ENCODE peak calls at places on chromosomes 1 and 21, in ten cellular contexts. One of them, this sample, is unnamed.

GRCh38 chr21:32415999-32416398 is 3.5 kb downstream of the EVA1C start:
- DNase-seq in prostate gland: no peak
- DNase-seq in tibial nerve: no peak
- DNase-seq in uterus: no peak
- DNase-seq in body of pancreas: no peak
- DNase-seq in IMR-90: no peak
- DNase-seq in sigmoid colon: no peak
- DNase-seq in stomach: no peak
- DNase-seq in A549: no peak
- DNase-seq in HCT116: no peak
- DNase-seq in this sample: no peak

GRCh38 chr1:60668584-60668983 is 413.8 kb upstream of the NFIA start:
- DNase-seq in prostate gland: no peak
- DNase-seq in tibial nerve: no peak
- DNase-seq in uterus: no peak
- DNase-seq in body of pancreas: no peak
- DNase-seq in IMR-90: no peak
- DNase-seq in sigmoid colon: no peak
- DNase-seq in stomach: no peak
- DNase-seq in A549: no peak
- DNase-seq in HCT116: no peak
- DNase-seq in this sample: no peak

GRCh38 chr1:232066521-232066920 is 439.9 kb downstream of the DISC1 start:
- DNase-seq in prostate gland: no peak
- DNase-seq in tibial nerve: no peak
- DNase-seq in uterus: no peak
- DNase-seq in body of pancreas: no peak
- DNase-seq in IMR-90: no peak
- DNase-seq in sigmoid colon: no peak
- DNase-seq in stomach: no peak
- DNase-seq in A549: no peak
- DNase-seq in HCT116: no peak
- DNase-seq in this sample: no peak

GRCh38 chr21:29145837-29146453 is 15.5 kb downstream of the MAP3K7CL start:
- DNase-seq in prostate gland: peak
- DNase-seq in tibial nerve: no peak
- DNase-seq in uterus: no peak
- DNase-seq in body of pancreas: no peak
- DNase-seq in IMR-90: no peak
- DNase-seq in sigmoid colon: no peak
- DNase-seq in stomach: no peak
- DNase-seq in A549: no peak
- DNase-seq in HCT116: no peak
- DNase-seq in this sample: no peak

GRCh38 chr1:30024411-30025195 is 698.8 kb downstream of the MATN1 start:
- DNase-seq in prostate gland: no peak
- DNase-seq in tibial nerve: no peak
- DNase-seq in uterus: no peak
- DNase-seq in body of pancreas: no peak
- DNase-seq in IMR-90: no peak
- DNase-seq in sigmoid colon: no peak
- DNase-seq in stomach: no peak
- DNase-seq in A549: no peak
- DNase-seq in HCT116: no peak
- DNase-seq in this sample: no peak

GRCh38 chr1:201634261-201634660 is 95.3 kb downstream of the NAV1 start:
- DNase-seq in prostate gland: no peak
- DNase-seq in tibial nerve: no peak
- DNase-seq in uterus: no peak
- DNase-seq in body of pancreas: no peak
- DNase-seq in IMR-90: peak
- DNase-seq in sigmoid colon: no peak
- DNase-seq in stomach: no peak
- DNase-seq in A549: no peak
- DNase-seq in HCT116: no peak
- DNase-seq in this sample: no peak

GRCh38 chr1:42957880-42958487 is 684 bp downstream of the SLC2A1 start:
- DNase-seq in prostate gland: peak
- DNase-seq in tibial nerve: no peak
- DNase-seq in uterus: peak
- DNase-seq in body of pancreas: peak
- DNase-seq in IMR-90: peak
- DNase-seq in sigmoid colon: peak
- DNase-seq in stomach: peak
- DNase-seq in A549: peak
- DNase-seq in HCT116: no peak
- DNase-seq in this sample: peak

GRCh38 chr1:28078680-28079626 is 9.5 kb downstream of the EYA3 start:
- DNase-seq in prostate gland: no peak
- DNase-seq in tibial nerve: no peak
- DNase-seq in uterus: no peak
- DNase-seq in body of pancreas: no peak
- DNase-seq in IMR-90: peak
- DNase-seq in sigmoid colon: no peak
- DNase-seq in stomach: no peak
- DNase-seq in A549: no peak
- DNase-seq in HCT116: peak
- DNase-seq in this sample: no peak

GRCh38 chr1:81032973-81033425 is 767.7 kb upstream of the ADGRL2 start:
- DNase-seq in prostate gland: no peak
- DNase-seq in tibial nerve: no peak
- DNase-seq in uterus: no peak
- DNase-seq in body of pancreas: no peak
- DNase-seq in IMR-90: no peak
- DNase-seq in sigmoid colon: no peak
- DNase-seq in stomach: no peak
- DNase-seq in A549: no peak
- DNase-seq in HCT116: no peak
- DNase-seq in this sample: no peak

GRCh38 chr21:33411949-33412430 is 8.8 kb downstream of the IFNGR2 start:
- DNase-seq in prostate gland: no peak
- DNase-seq in tibial nerve: no peak
- DNase-seq in uterus: no peak
- DNase-seq in body of pancreas: no peak
- DNase-seq in IMR-90: no peak
- DNase-seq in sigmoid colon: no peak
- DNase-seq in stomach: peak
- DNase-seq in A549: no peak
- DNase-seq in HCT116: no peak
- DNase-seq in this sample: peak

GRCh38 chr1:55478742-55479141 is 263.6 kb upstream of the USP24 start:
- DNase-seq in prostate gland: no peak
- DNase-seq in tibial nerve: no peak
- DNase-seq in uterus: no peak
- DNase-seq in body of pancreas: no peak
- DNase-seq in IMR-90: peak
- DNase-seq in sigmoid colon: no peak
- DNase-seq in stomach: no peak
- DNase-seq in A549: peak
- DNase-seq in HCT116: peak
- DNase-seq in this sample: no peak
- TF ChIP-seq CTCF in prostate gland: no peak
- TF ChIP-seq CTCF in tibial nerve: no peak
- TF ChIP-seq CTCF in uterus: no peak
- TF ChIP-seq CTCF in body of pancreas: no peak
- TF ChIP-seq CTCF in IMR-90: peak
- TF ChIP-seq CTCF in sigmoid colon: no peak
- TF ChIP-seq CTCF in stomach: no peak
- TF ChIP-seq CTCF in A549: peak
- TF ChIP-seq CTCF in HCT116: peak
- TF ChIP-seq CTCF in this sample: no peak

DNA sequence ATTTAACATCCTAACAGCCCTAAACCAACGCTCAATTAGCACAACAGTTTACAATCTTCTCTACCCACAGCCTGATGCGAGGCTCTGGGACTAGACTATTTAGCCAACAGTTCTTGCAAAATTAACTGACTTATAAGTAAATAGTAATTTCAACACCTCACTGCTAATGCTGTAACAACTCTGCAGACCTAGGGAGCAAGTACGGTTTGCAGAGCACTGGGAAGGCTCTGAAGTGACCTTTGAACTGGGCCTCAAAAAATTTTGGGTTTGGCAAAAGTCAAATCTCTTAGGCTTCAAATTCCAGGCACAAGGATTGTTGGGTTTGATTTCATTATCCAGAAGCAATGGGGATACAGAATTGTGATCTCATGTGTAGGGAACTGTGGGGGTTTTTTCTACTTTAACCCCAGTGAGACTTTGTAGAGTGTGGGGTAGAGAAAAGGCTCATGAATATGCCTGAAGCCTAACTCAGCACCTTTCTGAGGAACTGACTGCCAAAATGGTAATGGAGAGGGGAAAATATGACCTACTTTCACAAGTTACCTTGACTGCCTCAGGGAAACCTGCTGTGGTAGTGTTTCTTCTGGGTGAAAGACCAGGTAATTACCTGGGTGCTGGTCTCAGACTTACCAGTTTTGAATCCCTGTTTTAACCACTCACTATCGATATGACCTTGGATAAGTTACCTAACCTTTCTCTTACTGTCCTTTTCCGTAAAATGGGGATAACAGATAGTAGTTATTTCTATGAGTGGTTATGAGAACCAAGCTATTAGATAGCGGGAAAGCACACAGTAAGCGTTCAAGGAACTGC is 889 bp upstream of the TXLNA start:
- DNase-seq in prostate gland: no peak
- DNase-seq in tibial nerve: no peak
- DNase-seq in uterus: no peak
- DNase-seq in body of pancreas: no peak
- DNase-seq in IMR-90: no peak
- DNase-seq in sigmoid colon: peak
- DNase-seq in stomach: no peak
- DNase-seq in A549: no peak
- DNase-seq in HCT116: no peak
- DNase-seq in this sample: no peak
- H3K27ac ChIP-seq in prostate gland: peak
- H3K27ac ChIP-seq in tibial nerve: peak
- H3K27ac ChIP-seq in uterus: peak
- H3K27ac ChIP-seq in body of pancreas: peak
- H3K27ac ChIP-seq in IMR-90: peak
- H3K27ac ChIP-seq in sigmoid colon: peak
- H3K27ac ChIP-seq in stomach: peak
- H3K27ac ChIP-seq in A549: peak
- H3K27ac ChIP-seq in HCT116: peak
- H3K27ac ChIP-seq in this sample: no peak

GRCh38 chr21:25734654-25735220 is at the start of the genes ATP5PF and GABPA:
- DNase-seq in prostate gland: peak
- DNase-seq in tibial nerve: peak
- DNase-seq in uterus: peak
- DNase-seq in body of pancreas: peak
- DNase-seq in IMR-90: peak
- DNase-seq in sigmoid colon: peak
- DNase-seq in stomach: peak
- DNase-seq in A549: peak
- DNase-seq in HCT116: peak
- DNase-seq in this sample: peak

GRCh38 chr21:25732091-25732760 is 2.5 kb downstream of the ATP5PF start:
- DNase-seq in prostate gland: no peak
- DNase-seq in tibial nerve: no peak
- DNase-seq in uterus: no peak
- DNase-seq in body of pancreas: no peak
- DNase-seq in IMR-90: no peak
- DNase-seq in sigmoid colon: no peak
- DNase-seq in stomach: no peak
- DNase-seq in A549: no peak
- DNase-seq in HCT116: no peak
- DNase-seq in this sample: no peak

GRCh38 chr21:25735895-25736597 is 1.3 kb downstream of the GABPA start:
- DNase-seq in prostate gland: no peak
- DNase-seq in tibial nerve: no peak
- DNase-seq in uterus: no peak
- DNase-seq in body of pancreas: no peak
- DNase-seq in IMR-90: peak
- DNase-seq in sigmoid colon: no peak
- DNase-seq in stomach: no peak
- DNase-seq in A549: peak
- DNase-seq in HCT116: no peak
- DNase-seq in this sample: no peak

GRCh38 chr21:25733859-25734653 is 648 bp downstream of the ATP5PF start:
- DNase-seq in prostate gland: no peak
- DNase-seq in tibial nerve: no peak
- DNase-seq in uterus: no peak
- DNase-seq in body of pancreas: no peak
- DNase-seq in IMR-90: peak
- DNase-seq in sigmoid colon: no peak
- DNase-seq in stomach: no peak
- DNase-seq in A549: peak
- DNase-seq in HCT116: no peak
- DNase-seq in this sample: no peak

DNA sequence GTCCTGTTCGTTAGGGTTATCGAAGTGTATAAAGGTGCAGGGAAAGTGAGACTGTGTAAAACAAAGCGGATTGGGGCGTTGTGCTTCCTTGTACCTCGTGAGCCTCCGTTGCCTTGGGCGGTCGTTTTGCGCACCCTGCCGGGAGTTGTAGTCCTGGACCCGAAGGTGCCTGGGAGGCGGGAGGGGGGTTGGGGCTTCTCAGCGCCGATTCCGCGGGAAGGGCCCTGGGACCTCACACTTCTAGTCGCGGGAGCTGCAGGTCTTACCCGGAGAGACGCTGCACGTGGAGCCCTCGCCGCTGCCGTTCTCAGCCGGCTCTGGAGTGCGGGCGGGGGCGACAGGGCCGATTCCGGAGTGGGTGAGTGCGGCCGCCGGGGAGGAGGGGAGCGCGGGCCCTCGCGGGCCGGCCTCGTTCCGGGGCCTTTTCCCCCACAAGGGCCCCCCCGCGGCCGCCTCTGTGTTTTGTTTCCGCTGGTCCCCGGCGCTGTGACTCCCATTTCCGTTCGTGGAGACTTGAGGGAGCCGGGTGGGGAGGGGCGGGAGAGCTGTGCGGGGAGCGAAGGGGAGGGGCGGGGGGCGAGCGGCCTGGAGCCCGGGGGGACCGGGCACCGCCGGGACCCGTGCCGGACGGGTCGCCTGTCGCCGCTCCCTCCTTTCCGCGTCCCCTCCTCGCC is 586 bp downstream of the GABPA start:
- DNase-seq in prostate gland: peak
- DNase-seq in tibial nerve: peak
- DNase-seq in uterus: peak
- DNase-seq in body of pancreas: peak
- DNase-seq in IMR-90: peak
- DNase-seq in sigmoid colon: peak
- DNase-seq in stomach: peak
- DNase-seq in A549: peak
- DNase-seq in HCT116: peak
- DNase-seq in this sample: peak
- TF ChIP-seq POLR2A in prostate gland: no peak
- TF ChIP-seq POLR2A in tibial nerve: peak
- TF ChIP-seq POLR2A in uterus: no peak
- TF ChIP-seq POLR2A in body of pancreas: peak
- TF ChIP-seq POLR2A in IMR-90: peak
- TF ChIP-seq POLR2A in sigmoid colon: no peak
- TF ChIP-seq POLR2A in stomach: no peak
- TF ChIP-seq POLR2A in A549: peak
- TF ChIP-seq POLR2A in HCT116: peak
- TF ChIP-seq POLR2A in this sample: peak

DNA sequence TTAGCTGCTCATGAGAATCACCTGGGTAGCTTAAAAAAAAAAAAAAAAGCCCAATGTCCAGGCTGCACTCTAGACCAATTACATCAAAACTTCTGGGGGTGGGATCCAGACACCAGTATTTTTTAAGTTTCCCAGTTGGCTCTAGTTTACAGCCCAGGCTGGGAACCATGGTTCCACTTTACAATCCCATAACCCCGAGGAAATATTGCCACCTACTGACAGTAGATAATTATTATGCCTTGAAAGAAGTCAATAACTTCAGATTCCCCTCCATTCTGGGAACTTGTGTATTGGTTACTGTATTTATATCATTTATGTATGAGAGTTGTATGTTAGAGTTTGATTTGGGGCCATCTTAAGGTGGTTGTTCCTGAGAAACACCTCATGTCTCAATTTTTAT is 100.2 kb downstream of the SPATA46 start:
- DNase-seq in prostate gland: peak
- DNase-seq in tibial nerve: no peak
- DNase-seq in uterus: no peak
- DNase-seq in body of pancreas: no peak
- DNase-seq in IMR-90: peak
- DNase-seq in sigmoid colon: no peak
- DNase-seq in stomach: no peak
- DNase-seq in A549: peak
- DNase-seq in HCT116: peak
- DNase-seq in this sample: no peak
- TF ChIP-seq CTCF in prostate gland: peak
- TF ChIP-seq CTCF in tibial nerve: peak
- TF ChIP-seq CTCF in uterus: no peak
- TF ChIP-seq CTCF in body of pancreas: peak
- TF ChIP-seq CTCF in IMR-90: peak
- TF ChIP-seq CTCF in sigmoid colon: peak
- TF ChIP-seq CTCF in stomach: no peak
- TF ChIP-seq CTCF in A549: peak
- TF ChIP-seq CTCF in HCT116: peak
- TF ChIP-seq CTCF in this sample: no peak